ENCODE peak calls at places on chromosome 14, in five cellular contexts. One of them, this sample, is unnamed.

GRCh38 chr14:35332517-35333346 is 40.5 kb downstream of the PSMA6 start:
- DNase-seq in effector memory CD4-positive, alpha-beta T cell: peak; percentile 17
- DNase-seq in tibial artery: no peak
- DNase-seq in astrocyte: no peak
- DNase-seq in mesendoderm: no peak
- DNase-seq in this sample: peak; percentile 59

GRCh38 chr14:68792022-68792829 is 641 bp downstream of the ZFP36L1 start:
- DNase-seq in astrocyte: no peak
- DNase-seq in mesendoderm: peak; percentile 60
- DNase-seq in effector memory CD4-positive, alpha-beta T cell: no peak
- DNase-seq in tibial artery: no peak
- DNase-seq in this sample: no peak

GRCh38 chr14:85332401-85332800 is 197.5 kb upstream of the FLRT2 start:
- DNase-seq in mesendoderm: no peak
- DNase-seq in tibial artery: no peak
- DNase-seq in astrocyte: no peak
- DNase-seq in effector memory CD4-positive, alpha-beta T cell: no peak
- DNase-seq in this sample: no peak

GRCh38 chr14:24829862-24830261 is 195.9 kb upstream of the GZMB start:
- DNase-seq in astrocyte: no peak
- DNase-seq in effector memory CD4-positive, alpha-beta T cell: no peak
- DNase-seq in tibial artery: no peak
- DNase-seq in mesendoderm: no peak
- DNase-seq in this sample: no peak

GRCh38 chr14:36478782-36479181 is 41.2 kb downstream of the NKX2-1 start:
- DNase-seq in astrocyte: peak; percentile 54
- DNase-seq in tibial artery: no peak
- DNase-seq in mesendoderm: no peak
- DNase-seq in effector memory CD4-positive, alpha-beta T cell: no peak
- DNase-seq in this sample: no peak

GRCh38 chr14:68602507-68602906 is 190.4 kb downstream of the ZFP36L1 start:
- DNase-seq in tibial artery: no peak
- DNase-seq in mesendoderm: no peak
- DNase-seq in astrocyte: no peak
- DNase-seq in effector memory CD4-positive, alpha-beta T cell: no peak
- DNase-seq in this sample: no peak

GRCh38 chr14:83520837-83521236 is 1987.2 kb upstream of the SEL1L start:
- DNase-seq in mesendoderm: no peak
- DNase-seq in effector memory CD4-positive, alpha-beta T cell: no peak
- DNase-seq in tibial artery: no peak
- DNase-seq in astrocyte: peak; percentile 1
- DNase-seq in this sample: no peak

GRCh38 chr14:105019861-105020814 is 745 bp downstream of the CDCA4 start:
- DNase-seq in mesendoderm: peak; percentile 60
- DNase-seq in tibial artery: no peak
- DNase-seq in effector memory CD4-positive, alpha-beta T cell: peak; percentile 65
- DNase-seq in astrocyte: no peak
- DNase-seq in this sample: no peak

GRCh38 chr14:72617391-72618011 is 276.4 kb downstream of the DPF3 start:
- DNase-seq in astrocyte: peak; percentile 80
- DNase-seq in effector memory CD4-positive, alpha-beta T cell: no peak
- DNase-seq in tibial artery: no peak
- DNase-seq in mesendoderm: peak; percentile 44
- DNase-seq in this sample: no peak

GRCh38 chr14:92728781-92729364 is 19.6 kb downstream of the LGMN start:
- DNase-seq in mesendoderm: peak; percentile 14
- DNase-seq in astrocyte: peak; percentile 53
- DNase-seq in tibial artery: no peak
- DNase-seq in effector memory CD4-positive, alpha-beta T cell: no peak
- DNase-seq in this sample: no peak

GRCh38 chr14:36524874-36525745 is 5.1 kb upstream of the NKX2-1 start:
- DNase-seq in mesendoderm: peak; percentile 91
- DNase-seq in astrocyte: no peak
- DNase-seq in effector memory CD4-positive, alpha-beta T cell: no peak
- DNase-seq in tibial artery: no peak
- DNase-seq in this sample: no peak

GRCh38 chr14:34023824-34024767 is 73.2 kb upstream of the EGLN3 start:
- DNase-seq in effector memory CD4-positive, alpha-beta T cell: no peak
- DNase-seq in astrocyte: no peak
- DNase-seq in mesendoderm: peak; percentile 29
- DNase-seq in tibial artery: no peak
- DNase-seq in this sample: no peak

GRCh38 chr14:68676511-68676943 is 116.3 kb downstream of the ZFP36L1 start:
- DNase-seq in astrocyte: no peak
- DNase-seq in effector memory CD4-positive, alpha-beta T cell: no peak
- DNase-seq in tibial artery: no peak
- DNase-seq in mesendoderm: no peak
- DNase-seq in this sample: no peak

GRCh38 chr14:45902241-45902640 is 649.2 kb upstream of the MIS18BP1 start:
- DNase-seq in effector memory CD4-positive, alpha-beta T cell: no peak
- DNase-seq in tibial artery: no peak
- DNase-seq in mesendoderm: no peak
- DNase-seq in astrocyte: no peak
- DNase-seq in this sample: no peak

GRCh38 chr14:64707661-64708060 is 3.4 kb downstream of the PLEKHG3 start:
- DNase-seq in tibial artery: peak; percentile 17
- DNase-seq in mesendoderm: peak; percentile 44
- DNase-seq in effector memory CD4-positive, alpha-beta T cell: no peak
- DNase-seq in astrocyte: peak; percentile 92
- DNase-seq in this sample: no peak

GRCh38 chr14:71582705-71583104 is 349.5 kb upstream of the RGS6 start:
- DNase-seq in effector memory CD4-positive, alpha-beta T cell: no peak
- DNase-seq in astrocyte: peak; percentile 87
- DNase-seq in tibial artery: no peak
- DNase-seq in mesendoderm: no peak
- DNase-seq in this sample: no peak

GRCh38 chr14:89190779-89191513 is 226.1 kb downstream of the FOXN3 start:
- DNase-seq in astrocyte: no peak
- DNase-seq in tibial artery: no peak
- DNase-seq in mesendoderm: peak; percentile 70
- DNase-seq in effector memory CD4-positive, alpha-beta T cell: no peak
- DNase-seq in this sample: no peak

GRCh38 chr14:106269029-106269428 is 742.6 kb downstream of the TMEM121 start:
- DNase-seq in tibial artery: no peak
- DNase-seq in mesendoderm: no peak
- DNase-seq in astrocyte: no peak
- DNase-seq in effector memory CD4-positive, alpha-beta T cell: no peak
- DNase-seq in this sample: no peak

GRCh38 chr14:91911474-91912032 is 35.9 kb downstream of the FBLN5 start:
- DNase-seq in mesendoderm: peak; percentile 88
- DNase-seq in effector memory CD4-positive, alpha-beta T cell: peak; percentile 17
- DNase-seq in tibial artery: no peak
- DNase-seq in astrocyte: no peak
- DNase-seq in this sample: no peak

GRCh38 chr14:104967414-104968152 is 10.6 kb downstream of the AHNAK2 start:
- DNase-seq in tibial artery: peak; percentile 71
- DNase-seq in astrocyte: peak; percentile 14
- DNase-seq in mesendoderm: peak; percentile 58
- DNase-seq in effector memory CD4-positive, alpha-beta T cell: no peak
- DNase-seq in this sample: peak; percentile 3

GRCh38 chr14:66330916-66331315 is 155.3 kb upstream of the CCDC196 start:
- DNase-seq in effector memory CD4-positive, alpha-beta T cell: no peak
- DNase-seq in tibial artery: no peak
- DNase-seq in mesendoderm: no peak
- DNase-seq in astrocyte: peak; percentile 61
- DNase-seq in this sample: no peak

GRCh38 chr14:67763158-67763822 is 53.1 kb downstream of the ZFYVE26 start:
- DNase-seq in astrocyte: no peak
- DNase-seq in effector memory CD4-positive, alpha-beta T cell: no peak
- DNase-seq in mesendoderm: no peak
- DNase-seq in tibial artery: no peak
- DNase-seq in this sample: no peak

GRCh38 chr14:29462271-29462670 is 465.4 kb downstream of the PRKD1 start:
- DNase-seq in tibial artery: no peak
- DNase-seq in astrocyte: no peak
- DNase-seq in effector memory CD4-positive, alpha-beta T cell: no peak
- DNase-seq in mesendoderm: no peak
- DNase-seq in this sample: no peak

GRCh38 chr14:91009501-91010152 is 50.8 kb downstream of the RPS6KA5 start:
- DNase-seq in tibial artery: no peak
- DNase-seq in astrocyte: no peak
- DNase-seq in mesendoderm: no peak
- DNase-seq in effector memory CD4-positive, alpha-beta T cell: no peak
- DNase-seq in this sample: peak; percentile 33

GRCh38 chr14:98368214-98368613 is 903.8 kb downstream of the BCL11B start:
- DNase-seq in tibial artery: no peak
- DNase-seq in astrocyte: no peak
- DNase-seq in mesendoderm: no peak
- DNase-seq in effector memory CD4-positive, alpha-beta T cell: no peak
- DNase-seq in this sample: no peak

GRCh38 chr14:86391085-86391484 is 861.1 kb downstream of the FLRT2 start:
- DNase-seq in mesendoderm: no peak
- DNase-seq in effector memory CD4-positive, alpha-beta T cell: no peak
- DNase-seq in astrocyte: no peak
- DNase-seq in tibial artery: no peak
- DNase-seq in this sample: no peak

GRCh38 chr14:83164016-83164415 is 1630.4 kb upstream of the SEL1L start:
- DNase-seq in tibial artery: no peak
- DNase-seq in mesendoderm: no peak
- DNase-seq in astrocyte: peak; percentile 43
- DNase-seq in effector memory CD4-positive, alpha-beta T cell: no peak
- DNase-seq in this sample: no peak

GRCh38 chr14:92934196-92935085 is 11.5 kb downstream of the CHGA start:
- DNase-seq in mesendoderm: no peak
- DNase-seq in tibial artery: no peak
- DNase-seq in astrocyte: no peak
- DNase-seq in effector memory CD4-positive, alpha-beta T cell: no peak
- DNase-seq in this sample: no peak

GRCh38 chr14:74965770-74966153 is 10.4 kb upstream of the PGF start:
- DNase-seq in tibial artery: no peak
- DNase-seq in effector memory CD4-positive, alpha-beta T cell: no peak
- DNase-seq in astrocyte: peak; percentile 42
- DNase-seq in mesendoderm: no peak
- DNase-seq in this sample: no peak

GRCh38 chr14:72512925-72513324 is 381.0 kb downstream of the DPF3 start:
- DNase-seq in effector memory CD4-positive, alpha-beta T cell: no peak
- DNase-seq in mesendoderm: no peak
- DNase-seq in tibial artery: no peak
- DNase-seq in astrocyte: no peak
- DNase-seq in this sample: no peak

GRCh38 chr14:21096889-21097615 is 1.4 kb downstream of the ZNF219 start:
- DNase-seq in mesendoderm: peak; percentile 22
- DNase-seq in tibial artery: no peak
- DNase-seq in astrocyte: no peak
- DNase-seq in effector memory CD4-positive, alpha-beta T cell: no peak
- DNase-seq in this sample: peak; percentile 27

GRCh38 chr14:69896080-69896479 is 16.9 kb downstream of the SMOC1 start:
- DNase-seq in astrocyte: no peak
- DNase-seq in mesendoderm: no peak
- DNase-seq in effector memory CD4-positive, alpha-beta T cell: no peak
- DNase-seq in tibial artery: no peak
- DNase-seq in this sample: no peak
- H3K27me3 ChIP-seq in astrocyte: no peaks in the 10 kb centered on the region
- H3K27me3 ChIP-seq in mesendoderm: no peaks in the 10 kb centered on the region
- H3K27me3 ChIP-seq in effector memory CD4-positive, alpha-beta T cell: no peaks in the 10 kb centered on the region
- H3K27me3 ChIP-seq in tibial artery: no peaks in the 10 kb centered on the region
- H3K27me3 ChIP-seq in this sample: no peaks in the 10 kb centered on the region

DNA sequence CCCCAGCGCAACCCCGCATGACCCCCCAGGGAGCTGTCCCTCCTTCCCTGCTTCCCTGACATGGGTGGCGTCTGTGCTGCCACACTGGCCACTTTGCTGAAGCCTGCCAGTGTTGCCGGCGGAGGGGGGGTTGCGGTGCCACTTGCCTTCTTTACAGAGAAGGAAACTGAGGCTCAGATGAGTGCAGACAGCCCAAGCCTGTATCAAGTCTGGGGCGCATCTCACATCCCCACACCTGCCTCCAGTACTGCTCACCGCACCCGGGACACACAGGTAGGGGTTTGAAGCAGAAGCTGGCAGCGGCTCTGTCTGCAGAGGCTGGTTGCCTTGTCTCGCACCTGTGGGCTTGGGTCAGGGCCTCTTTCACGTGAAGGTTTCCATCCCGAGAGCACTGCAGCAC is 104.7 kb upstream of the RTL1 start:
- DNase-seq in tibial artery: no peak
- DNase-seq in mesendoderm: no peak
- DNase-seq in effector memory CD4-positive, alpha-beta T cell: no peak
- DNase-seq in astrocyte: no peak
- DNase-seq in this sample: no peak
- H3K27me3 ChIP-seq in tibial artery: no peaks in the 10 kb centered on the region
- H3K27me3 ChIP-seq in mesendoderm: no peaks in the 10 kb centered on the region
- H3K27me3 ChIP-seq in effector memory CD4-positive, alpha-beta T cell: no peaks in the 10 kb centered on the region
- H3K27me3 ChIP-seq in astrocyte: no peaks in the 10 kb centered on the region
- H3K27me3 ChIP-seq in this sample: no peaks in the 10 kb centered on the region

GRCh38 chr14:62118871-62119270 is 356.7 kb downstream of the SNAPC1 start:
- DNase-seq in tibial artery: no peak
- DNase-seq in astrocyte: no peak
- DNase-seq in effector memory CD4-positive, alpha-beta T cell: no peak
- DNase-seq in mesendoderm: no peak
- DNase-seq in this sample: no peak
- H3K27me3 ChIP-seq in tibial artery: no peaks in the 10 kb centered on the region
- H3K27me3 ChIP-seq in astrocyte: peaks cover 55% of the 10 kb centered on the region
- H3K27me3 ChIP-seq in effector memory CD4-positive, alpha-beta T cell: peaks cover 15% of the 10 kb centered on the region
- H3K27me3 ChIP-seq in mesendoderm: peaks cover 2% of the 10 kb centered on the region
- H3K27me3 ChIP-seq in this sample: peaks cover 12% of the 10 kb centered on the region

GRCh38 chr14:94770251-94770749 is 387 bp upstream of the GSC start:
- DNase-seq in astrocyte: peak; percentile 23
- DNase-seq in tibial artery: no peak
- DNase-seq in effector memory CD4-positive, alpha-beta T cell: no peak
- DNase-seq in mesendoderm: peak; percentile 96
- DNase-seq in this sample: no peak
- H3K27me3 ChIP-seq in astrocyte: peaks cover 89% of the 10 kb centered on the region
- H3K27me3 ChIP-seq in tibial artery: peaks cover 3% of the 10 kb centered on the region
- H3K27me3 ChIP-seq in effector memory CD4-positive, alpha-beta T cell: peaks cover 72% of the 10 kb centered on the region
- H3K27me3 ChIP-seq in mesendoderm: peaks cover 27% of the 10 kb centered on the region
- H3K27me3 ChIP-seq in this sample: peaks cover 7% of the 10 kb centered on the region

GRCh38 chr14:51206462-51206861 is 33.6 kb upstream of the TMX1 start:
- DNase-seq in mesendoderm: peak; percentile 56
- DNase-seq in effector memory CD4-positive, alpha-beta T cell: no peak
- DNase-seq in astrocyte: no peak
- DNase-seq in tibial artery: no peak
- DNase-seq in this sample: no peak
- H3K27me3 ChIP-seq in mesendoderm: no peaks in the 10 kb centered on the region
- H3K27me3 ChIP-seq in effector memory CD4-positive, alpha-beta T cell: no peaks in the 10 kb centered on the region
- H3K27me3 ChIP-seq in astrocyte: peaks cover 21% of the 10 kb centered on the region
- H3K27me3 ChIP-seq in tibial artery: no peaks in the 10 kb centered on the region
- H3K27me3 ChIP-seq in this sample: no peaks in the 10 kb centered on the region

This sample was measured in naive thymus-derived CD4-positive, alpha-beta T cell.